ENCODE peak calls at places on chromosomes 3 and 15, in nine cellular contexts. One of them, this sample, is unnamed.
A peak's percentile ranks its signal among the peaks of the same experiment; 100 is the strongest.

GRCh38 chr15:43187544-43188155 is 2.4 kb downstream of the CCNDBP1 start:
- DNase-seq in left ventricle myocardium inferior: no peak
- DNase-seq in CD4-positive, CD25-positive, alpha-beta regulatory T cell: no peak
- DNase-seq in Peyer's patch: no peak
- DNase-seq in IMR-90: peak; percentile 80
- DNase-seq in astrocyte: peak; percentile 36
- DNase-seq in body of pancreas: no peak
- DNase-seq in spleen: no peak
- DNase-seq in uterus: no peak
- DNase-seq in this sample: no peak

GRCh38 chr3:66795365-66795764 is 202.7 kb upstream of the KBTBD8 start:
- DNase-seq in CD4-positive, CD25-positive, alpha-beta regulatory T cell: no peak
- DNase-seq in astrocyte: no peak
- DNase-seq in body of pancreas: no peak
- DNase-seq in left ventricle myocardium inferior: no peak
- DNase-seq in uterus: no peak
- DNase-seq in Peyer's patch: no peak
- DNase-seq in IMR-90: peak; percentile 94
- DNase-seq in spleen: no peak
- DNase-seq in this sample: no peak

GRCh38 chr15:74723754-74724334 is 1.5 kb downstream of the CYP1A1 start:
- DNase-seq in body of pancreas: no peak
- DNase-seq in CD4-positive, CD25-positive, alpha-beta regulatory T cell: no peak
- DNase-seq in astrocyte: peak; percentile 65
- DNase-seq in IMR-90: peak; percentile 46
- DNase-seq in Peyer's patch: no peak
- DNase-seq in left ventricle myocardium inferior: no peak
- DNase-seq in spleen: no peak
- DNase-seq in uterus: no peak
- DNase-seq in this sample: no peak

GRCh38 chr3:190345027-190345821 is 23.0 kb upstream of the CLDN1 start:
- DNase-seq in left ventricle myocardium inferior: peak; percentile 16
- DNase-seq in body of pancreas: peak; percentile 59
- DNase-seq in astrocyte: peak; percentile 98
- DNase-seq in spleen: no peak
- DNase-seq in uterus: no peak
- DNase-seq in CD4-positive, CD25-positive, alpha-beta regulatory T cell: no peak
- DNase-seq in IMR-90: peak; percentile 97
- DNase-seq in Peyer's patch: no peak
- DNase-seq in this sample: peak; percentile 55

GRCh38 chr15:82951472-82952155 is 906 bp downstream of the HOMER2 start:
- DNase-seq in Peyer's patch: no peak
- DNase-seq in spleen: no peak
- DNase-seq in body of pancreas: peak; percentile 31
- DNase-seq in left ventricle myocardium inferior: no peak
- DNase-seq in uterus: no peak
- DNase-seq in IMR-90: no peak
- DNase-seq in astrocyte: peak; percentile 16
- DNase-seq in CD4-positive, CD25-positive, alpha-beta regulatory T cell: no peak
- DNase-seq in this sample: no peak

GRCh38 chr3:18559323-18559972 is 134.3 kb upstream of the SATB1 start:
- DNase-seq in CD4-positive, CD25-positive, alpha-beta regulatory T cell: peak; percentile 17
- DNase-seq in left ventricle myocardium inferior: no peak
- DNase-seq in astrocyte: peak; percentile 15
- DNase-seq in spleen: no peak
- DNase-seq in IMR-90: no peak
- DNase-seq in Peyer's patch: peak; percentile 71
- DNase-seq in body of pancreas: peak; percentile 31
- DNase-seq in uterus: no peak
- DNase-seq in this sample: no peak

GRCh38 chr3:115792206-115792955 is 169.1 kb downstream of the GAP43 start:
- DNase-seq in CD4-positive, CD25-positive, alpha-beta regulatory T cell: no peak
- DNase-seq in IMR-90: peak; percentile 52
- DNase-seq in left ventricle myocardium inferior: no peak
- DNase-seq in Peyer's patch: no peak
- DNase-seq in astrocyte: peak; percentile 75
- DNase-seq in uterus: no peak
- DNase-seq in spleen: no peak
- DNase-seq in body of pancreas: no peak
- DNase-seq in this sample: no peak

GRCh38 chr3:55482496-55483195 is 4.5 kb downstream of the WNT5A start:
- DNase-seq in IMR-90: peak; percentile 79
- DNase-seq in left ventricle myocardium inferior: no peak
- DNase-seq in Peyer's patch: no peak
- DNase-seq in uterus: no peak
- DNase-seq in astrocyte: peak; percentile 63
- DNase-seq in CD4-positive, CD25-positive, alpha-beta regulatory T cell: no peak
- DNase-seq in body of pancreas: no peak
- DNase-seq in spleen: no peak
- DNase-seq in this sample: no peak

GRCh38 chr3:183439510-183439909 is 11.1 kb upstream of the MCF2L2 start:
- DNase-seq in IMR-90: no peak
- DNase-seq in astrocyte: no peak
- DNase-seq in uterus: no peak
- DNase-seq in body of pancreas: no peak
- DNase-seq in left ventricle myocardium inferior: no peak
- DNase-seq in CD4-positive, CD25-positive, alpha-beta regulatory T cell: no peak
- DNase-seq in spleen: no peak
- DNase-seq in Peyer's patch: no peak
- DNase-seq in this sample: no peak

GRCh38 chr3:119598410-119599098 is 869 bp downstream of the PLA1A start:
- DNase-seq in Peyer's patch: no peak
- DNase-seq in spleen: no peak
- DNase-seq in left ventricle myocardium inferior: no peak
- DNase-seq in astrocyte: no peak
- DNase-seq in CD4-positive, CD25-positive, alpha-beta regulatory T cell: no peak
- DNase-seq in uterus: no peak
- DNase-seq in IMR-90: no peak
- DNase-seq in body of pancreas: no peak
- DNase-seq in this sample: no peak

GRCh38 chr15:30928076-30928475 is 24.4 kb downstream of the FAN1 start:
- DNase-seq in spleen: no peak
- DNase-seq in astrocyte: no peak
- DNase-seq in CD4-positive, CD25-positive, alpha-beta regulatory T cell: no peak
- DNase-seq in left ventricle myocardium inferior: no peak
- DNase-seq in Peyer's patch: no peak
- DNase-seq in uterus: no peak
- DNase-seq in body of pancreas: no peak
- DNase-seq in IMR-90: peak; percentile 61
- DNase-seq in this sample: peak; percentile 70

GRCh38 chr15:63392355-63393009 is 10.8 kb upstream of the CA12 start:
- DNase-seq in spleen: no peak
- DNase-seq in uterus: no peak
- DNase-seq in astrocyte: no peak
- DNase-seq in IMR-90: no peak
- DNase-seq in Peyer's patch: no peak
- DNase-seq in CD4-positive, CD25-positive, alpha-beta regulatory T cell: no peak
- DNase-seq in left ventricle myocardium inferior: no peak
- DNase-seq in body of pancreas: no peak
- DNase-seq in this sample: no peak

GRCh38 chr3:127788436-127788835 is 33.9 kb downstream of the MGLL start:
- DNase-seq in astrocyte: no peak
- DNase-seq in uterus: no peak
- DNase-seq in left ventricle myocardium inferior: no peak
- DNase-seq in Peyer's patch: peak; percentile 38
- DNase-seq in spleen: peak; percentile 41
- DNase-seq in IMR-90: no peak
- DNase-seq in CD4-positive, CD25-positive, alpha-beta regulatory T cell: no peak
- DNase-seq in body of pancreas: no peak
- DNase-seq in this sample: no peak

GRCh38 chr3:127787556-127787955 is 34.8 kb downstream of the MGLL start:
- DNase-seq in body of pancreas: no peak
- DNase-seq in IMR-90: no peak
- DNase-seq in uterus: no peak
- DNase-seq in left ventricle myocardium inferior: no peak
- DNase-seq in astrocyte: no peak
- DNase-seq in spleen: peak; percentile 43
- DNase-seq in CD4-positive, CD25-positive, alpha-beta regulatory T cell: no peak
- DNase-seq in Peyer's patch: peak; percentile 10
- DNase-seq in this sample: no peak

GRCh38 chr3:127790009-127790533 is 32.2 kb downstream of the MGLL start:
- DNase-seq in CD4-positive, CD25-positive, alpha-beta regulatory T cell: no peak
- DNase-seq in IMR-90: no peak
- DNase-seq in body of pancreas: no peak
- DNase-seq in uterus: no peak
- DNase-seq in left ventricle myocardium inferior: no peak
- DNase-seq in Peyer's patch: peak; percentile 29
- DNase-seq in spleen: peak; percentile 24
- DNase-seq in astrocyte: no peak
- DNase-seq in this sample: no peak

GRCh38 chr3:127787966-127788365 is 34.3 kb downstream of the MGLL start:
- DNase-seq in left ventricle myocardium inferior: no peak
- DNase-seq in astrocyte: no peak
- DNase-seq in IMR-90: no peak
- DNase-seq in CD4-positive, CD25-positive, alpha-beta regulatory T cell: no peak
- DNase-seq in body of pancreas: no peak
- DNase-seq in uterus: no peak
- DNase-seq in Peyer's patch: peak; percentile 35
- DNase-seq in spleen: no peak
- DNase-seq in this sample: no peak

DNA sequence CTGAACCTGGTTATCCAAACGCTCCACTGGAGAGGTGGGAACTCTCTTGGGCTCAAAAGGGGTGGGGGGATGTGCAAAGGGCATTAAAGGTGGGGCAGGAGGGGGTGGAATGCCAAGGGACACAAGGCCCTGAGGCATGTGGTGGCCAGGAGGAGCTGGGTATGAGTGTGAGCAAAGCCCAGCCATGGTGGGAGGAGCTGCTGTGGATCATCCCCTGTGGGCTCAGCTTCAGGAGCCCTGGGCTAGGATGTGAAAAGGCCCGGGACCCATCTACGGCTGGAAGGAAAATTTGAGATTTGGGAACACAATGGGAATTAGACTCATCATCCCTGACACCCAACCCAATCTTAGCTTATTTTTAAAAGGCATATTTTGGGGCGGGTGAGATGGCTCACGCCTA is 33.3 kb downstream of the MGLL start:
- DNase-seq in IMR-90: no peak
- DNase-seq in uterus: no peak
- DNase-seq in CD4-positive, CD25-positive, alpha-beta regulatory T cell: no peak
- DNase-seq in body of pancreas: no peak
- DNase-seq in Peyer's patch: peak; percentile 45
- DNase-seq in astrocyte: no peak
- DNase-seq in left ventricle myocardium inferior: no peak
- DNase-seq in spleen: peak; percentile 33
- DNase-seq in this sample: no peak
- H3K4me1 ChIP-seq in IMR-90: peaks cover 44% of the 10 kb centered on the region
- H3K4me1 ChIP-seq in uterus: no peaks in the 10 kb centered on the region
- H3K4me1 ChIP-seq in CD4-positive, CD25-positive, alpha-beta regulatory T cell: no peaks in the 10 kb centered on the region
- H3K4me1 ChIP-seq in body of pancreas: peaks cover 43% of the 10 kb centered on the region
- H3K4me1 ChIP-seq in Peyer's patch: peaks cover 15% of the 10 kb centered on the region
- H3K4me1 ChIP-seq in astrocyte: peaks cover 39% of the 10 kb centered on the region
- H3K4me1 ChIP-seq in left ventricle myocardium inferior: peaks cover 100% of the 10 kb centered on the region
- H3K4me1 ChIP-seq in spleen: peaks cover 63% of the 10 kb centered on the region
- H3K4me1 ChIP-seq in this sample: peaks cover 55% of the 10 kb centered on the region

GRCh38 chr15:65991721-65992472 is 122.6 kb downstream of the RAB11A start:
- DNase-seq in IMR-90: no peak
- DNase-seq in body of pancreas: no peak
- DNase-seq in spleen: no peak
- DNase-seq in Peyer's patch: no peak
- DNase-seq in CD4-positive, CD25-positive, alpha-beta regulatory T cell: no peak
- DNase-seq in astrocyte: no peak
- DNase-seq in uterus: no peak
- DNase-seq in left ventricle myocardium inferior: no peak
- DNase-seq in this sample: no peak

GRCh38 chr15:65996901-65997300 is 127.6 kb downstream of the RAB11A start:
- DNase-seq in spleen: no peak
- DNase-seq in IMR-90: no peak
- DNase-seq in body of pancreas: no peak
- DNase-seq in Peyer's patch: no peak
- DNase-seq in astrocyte: no peak
- DNase-seq in left ventricle myocardium inferior: no peak
- DNase-seq in uterus: no peak
- DNase-seq in CD4-positive, CD25-positive, alpha-beta regulatory T cell: no peak
- DNase-seq in this sample: no peak

GRCh38 chr15:65993226-65993625 is 123.9 kb downstream of the RAB11A start:
- DNase-seq in uterus: no peak
- DNase-seq in IMR-90: no peak
- DNase-seq in CD4-positive, CD25-positive, alpha-beta regulatory T cell: no peak
- DNase-seq in astrocyte: no peak
- DNase-seq in spleen: no peak
- DNase-seq in body of pancreas: no peak
- DNase-seq in Peyer's patch: no peak
- DNase-seq in left ventricle myocardium inferior: no peak
- DNase-seq in this sample: no peak

GRCh38 chr15:65994832-65995231 is 125.5 kb downstream of the RAB11A start:
- DNase-seq in spleen: no peak
- DNase-seq in astrocyte: no peak
- DNase-seq in left ventricle myocardium inferior: no peak
- DNase-seq in uterus: no peak
- DNase-seq in body of pancreas: no peak
- DNase-seq in Peyer's patch: no peak
- DNase-seq in IMR-90: no peak
- DNase-seq in CD4-positive, CD25-positive, alpha-beta regulatory T cell: no peak
- DNase-seq in this sample: no peak

GRCh38 chr15:65993762-65994161 is 124.5 kb downstream of the RAB11A start:
- DNase-seq in uterus: no peak
- DNase-seq in IMR-90: no peak
- DNase-seq in spleen: no peak
- DNase-seq in left ventricle myocardium inferior: no peak
- DNase-seq in CD4-positive, CD25-positive, alpha-beta regulatory T cell: no peak
- DNase-seq in astrocyte: no peak
- DNase-seq in Peyer's patch: no peak
- DNase-seq in body of pancreas: no peak
- DNase-seq in this sample: no peak
- H3K27ac ChIP-seq in uterus: no peak overlapping the region
- H3K27ac ChIP-seq in IMR-90: no peak overlapping the region
- H3K27ac ChIP-seq in spleen: no peak overlapping the region
- H3K27ac ChIP-seq in left ventricle myocardium inferior: no peak overlapping the region
- H3K27ac ChIP-seq in CD4-positive, CD25-positive, alpha-beta regulatory T cell: no peak overlapping the region
- H3K27ac ChIP-seq in astrocyte: no peak overlapping the region
- H3K27ac ChIP-seq in Peyer's patch: no peak overlapping the region
- H3K27ac ChIP-seq in body of pancreas: no peak overlapping the region
- H3K27ac ChIP-seq in this sample: no peak overlapping the region

GRCh38 chr3:48593337-48593736 is 1.8 kb downstream of the COL7A1 start:
- DNase-seq in body of pancreas: no peak
- DNase-seq in uterus: no peak
- DNase-seq in Peyer's patch: no peak
- DNase-seq in spleen: no peak
- DNase-seq in CD4-positive, CD25-positive, alpha-beta regulatory T cell: no peak
- DNase-seq in astrocyte: no peak
- DNase-seq in IMR-90: no peak
- DNase-seq in left ventricle myocardium inferior: no peak
- DNase-seq in this sample: no peak
- H3K4me3 ChIP-seq in body of pancreas: no peak overlapping the region
- H3K4me3 ChIP-seq in uterus: no peak overlapping the region
- H3K4me3 ChIP-seq in Peyer's patch: no peak overlapping the region
- H3K4me3 ChIP-seq in spleen: no peak overlapping the region
- H3K4me3 ChIP-seq in CD4-positive, CD25-positive, alpha-beta regulatory T cell: no peak overlapping the region
- H3K4me3 ChIP-seq in astrocyte: peak overlapping the region; percentile 29
- H3K4me3 ChIP-seq in IMR-90: no peak overlapping the region
- H3K4me3 ChIP-seq in left ventricle myocardium inferior: no peak overlapping the region
- H3K4me3 ChIP-seq in this sample: peak overlapping the region; percentile 71

DNA sequence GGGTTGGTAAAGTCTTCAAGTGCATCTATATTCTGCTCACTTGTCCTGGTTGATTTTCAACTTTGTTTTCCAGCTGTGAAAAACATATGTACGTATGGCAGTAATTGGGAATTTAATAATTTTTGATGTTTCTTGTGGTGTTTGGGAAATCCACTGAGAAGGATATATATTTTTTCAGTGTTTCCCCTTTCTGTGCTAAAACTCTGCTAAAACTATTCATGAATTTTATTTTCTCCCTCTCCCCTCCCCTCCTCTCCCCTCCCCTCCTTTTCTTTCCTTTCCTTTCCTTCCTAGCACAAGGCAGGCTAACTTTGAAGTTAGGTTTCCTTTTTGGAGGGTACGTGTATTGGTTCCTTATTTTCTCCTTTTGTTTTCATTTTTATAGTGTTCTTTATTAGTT is 220.7 kb downstream of the PDCD6IP start:
- DNase-seq in IMR-90: no peak
- DNase-seq in spleen: no peak
- DNase-seq in body of pancreas: no peak
- DNase-seq in Peyer's patch: no peak
- DNase-seq in uterus: no peak
- DNase-seq in CD4-positive, CD25-positive, alpha-beta regulatory T cell: no peak
- DNase-seq in astrocyte: no peak
- DNase-seq in left ventricle myocardium inferior: no peak
- DNase-seq in this sample: no peak
- H3K4me1 ChIP-seq in IMR-90: peaks cover 6% of the 10 kb centered on the region
- H3K4me1 ChIP-seq in spleen: peaks cover 33% of the 10 kb centered on the region
- H3K4me1 ChIP-seq in body of pancreas: no peaks in the 10 kb centered on the region
- H3K4me1 ChIP-seq in Peyer's patch: no peaks in the 10 kb centered on the region
- H3K4me1 ChIP-seq in uterus: no peaks in the 10 kb centered on the region
- H3K4me1 ChIP-seq in CD4-positive, CD25-positive, alpha-beta regulatory T cell: no peaks in the 10 kb centered on the region
- H3K4me1 ChIP-seq in astrocyte: peaks cover 4% of the 10 kb centered on the region
- H3K4me1 ChIP-seq in left ventricle myocardium inferior: no peaks in the 10 kb centered on the region
- H3K4me1 ChIP-seq in this sample: no peaks in the 10 kb centered on the region

This sample was measured in SJSA1.